ENCODE peak calls at places on chromosomes 3 and 15, in four cellular contexts. D is RWPE2, O is heart right ventricle, W is PC-9. V is an unnamed sample.

GRCh38 chr3:128432301-128432897 is 34.3 kb downstream of the DNAJB8 start:
- DNase-seq in O (no peak), D (no peak), W (peak; percentile 37), V (no peak)

GRCh38 chr3:17039579-17039978 is 154.8 kb downstream of the PLCL2 start:
- DNase-seq in O (no peak), W (peak; percentile 98), D (no peak), V (peak; percentile 98)

GRCh38 chr3:172357850-172358754 is 90.2 kb downstream of the GHSR start:
- DNase-seq in O (no peak), W (peak; percentile 26), D (no peak), V (no peak)

GRCh38 chr3:78937486-78937885 is 830.3 kb downstream of the ROBO1 start:
- DNase-seq in O (no peak), D (no peak), W (no peak), V (no peak)

GRCh38 chr3:122410639-122411038 is 5.2 kb downstream of the WDR5B start:
- DNase-seq in O (no peak), W (no peak), D (no peak), V (peak; percentile 81)

GRCh38 chr3:126485131-126485530 is 9.4 kb upstream of the ZXDC start:
- DNase-seq in O (no peak), W (no peak), D (no peak), V (no peak)

GRCh38 chr3:146536681-146537080 is 7.7 kb downstream of the PLSCR1 start:
- DNase-seq in W (no peak), O (no peak), D (no peak), V (no peak)

GRCh38 chr3:164186095-164186494 is 892.2 kb downstream of the SI start:
- DNase-seq in W (no peak), O (no peak), D (no peak), V (no peak)

GRCh38 chr15:69713726-69714559 is 261.3 kb downstream of the RPLP1 start:
- DNase-seq in D (no peak), O (no peak), W (peak; percentile 86), V (no peak)

GRCh38 chr15:56631765-56632164 is 101.5 kb downstream of the ZNF280D start:
- DNase-seq in O (no peak), D (no peak), W (no peak), V (no peak)

GRCh38 chr15:36595625-36596024 is 16.2 kb downstream of the CDIN1 start:
- DNase-seq in D (no peak), O (no peak), W (no peak), V (no peak)

GRCh38 chr15:27234593-27234992 is 263.6 kb downstream of the GABRG3 start:
- DNase-seq in O (no peak), W (no peak), D (no peak), V (no peak)

GRCh38 chr3:139928708-139929505 is 6.1 kb upstream of the CLSTN2 start:
- DNase-seq in O (no peak), W (no peak), D (no peak), V (peak; percentile 41)

GRCh38 chr3:133693821-133694220 is 32.1 kb upstream of the TOPBP1 start:
- DNase-seq in D (no peak), O (no peak), W (peak; percentile 39), V (no peak)

GRCh38 chr3:57959407-57960173 is 48.6 kb upstream of the FLNB start:
- DNase-seq in O (peak; percentile 50), D (peak; percentile 92), W (peak; percentile 36), V (peak; percentile 87)

GRCh38 chr3:183825380-183826161 is at the start of gene MAP6D1:
- DNase-seq in D (no peak), O (no peak), W (no peak), V (no peak)

GRCh38 chr3:66712210-66712609 is 211.4 kb upstream of the LRIG1 start:
- DNase-seq in D (no peak), O (no peak), W (peak; percentile 79), V (peak; percentile 50)

GRCh38 chr3:144948711-144949110 is 977.1 kb downstream of the DIPK2A start:
- DNase-seq in W (no peak), O (no peak), D (no peak), V (no peak)

GRCh38 chr3:180265551-180265950 is 228.8 kb upstream of the PEX5L start:
- DNase-seq in W (no peak), O (no peak), D (no peak), V (no peak)

GRCh38 chr3:127207727-127208482 is 15.0 kb downstream of the PRR23E start:
- DNase-seq in O (no peak), W (no peak), D (no peak), V (no peak)

GRCh38 chr15:64858136-64858535 is 16.4 kb downstream of the PLEKHO2 start:
- DNase-seq in W (no peak), D (no peak), O (no peak), V (no peak)

GRCh38 chr15:78292219-78292618 is 7.2 kb downstream of the SKIC8 start:
- DNase-seq in D (no peak), O (no peak), W (no peak), V (no peak)

GRCh38 chr3:124532071-124532470 is 198.2 kb upstream of the UMPS start:
- DNase-seq in W (no peak), D (no peak), O (no peak), V (peak; percentile 34)
- TF ChIP-seq CTCF in W (no peak), D (no peak), O (no peak), V (no peak)

GRCh38 chr15:74616020-74616939 is 644 bp downstream of the CLK3 start:
- DNase-seq in O (peak; percentile 87), D (no peak), W (peak; percentile 55), V (no peak)

GRCh38 chr15:74615313-74616019 is at the start of gene CLK3:
- DNase-seq in O (peak; percentile 95), D (peak; percentile 99), W (peak; percentile 84), V (peak; percentile 82)

GRCh38 chr15:74614744-74615312 is 808 bp upstream of the CLK3 start:
- DNase-seq in O (peak; percentile 87), W (no peak), D (no peak), V (peak; percentile 51)

GRCh38 chr15:74618841-74619596 is 3.4 kb downstream of the CLK3 start:
- DNase-seq in O (no peak), D (no peak), W (no peak), V (no peak)

DNA sequence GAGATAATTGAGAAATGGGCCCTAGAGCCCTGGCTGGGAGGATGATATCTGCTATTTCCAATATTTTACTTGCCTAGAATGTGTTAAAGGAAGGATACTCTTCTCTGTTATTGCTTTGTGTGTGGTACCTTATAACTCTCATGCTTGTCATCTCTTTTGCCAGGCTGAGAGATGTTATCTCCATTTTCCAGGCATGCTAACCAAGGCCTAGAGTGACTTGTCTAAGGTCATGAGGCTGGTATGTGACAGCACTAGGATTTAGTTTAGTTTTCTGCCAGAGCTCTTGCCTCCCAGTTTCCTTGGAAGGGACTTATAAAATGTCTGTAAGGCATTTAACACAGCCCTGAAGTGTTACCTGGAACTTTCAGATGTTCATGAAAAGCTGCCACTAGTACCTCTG is 1.4 kb downstream of the CLK3 start:
- DNase-seq in W (no peak), D (no peak), O (no peak), V (no peak)
- H3K27ac ChIP-seq in W (no peak overlapping the region), D (peak overlapping the region; percentile 73), O (peak overlapping the region; percentile 96), V (no peak overlapping the region)

DNA sequence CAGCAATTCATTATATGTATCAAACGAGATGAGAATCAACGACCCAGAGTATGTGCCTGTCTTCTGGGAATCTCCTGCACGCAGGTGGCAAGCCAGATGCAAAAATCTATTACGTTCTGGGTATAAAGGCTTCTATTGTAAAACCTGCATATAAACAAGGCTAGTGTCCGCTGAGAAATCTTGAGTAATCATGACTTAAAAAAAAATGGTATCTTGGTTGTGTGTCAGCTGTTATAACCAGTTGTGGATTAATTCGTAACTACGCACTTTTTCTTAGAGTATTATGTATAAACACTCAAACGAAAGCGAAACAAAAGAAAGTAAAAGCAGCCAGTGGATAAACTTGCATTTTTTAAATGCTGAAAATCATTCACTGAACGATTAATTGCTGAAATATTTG is 509.1 kb downstream of the RSL24D1 start:
- DNase-seq in W (no peak), O (no peak), D (no peak), V (no peak)
- TF ChIP-seq CTCF in W (no peak), O (no peak), D (no peak), V (no peak)

GRCh38 chr15:25176991-25177954 is 222.5 kb downstream of the SNRPN start:
- DNase-seq in D (peak; percentile 65), O (peak; percentile 2), W (no peak), V (no peak)

GRCh38 chr15:25175789-25176615 is 221.2 kb downstream of the SNRPN start:
- DNase-seq in O (peak; percentile 2), W (no peak), D (peak; percentile 47), V (no peak)

GRCh38 chr15:25176616-25176923 is 221.8 kb downstream of the SNRPN start:
- DNase-seq in W (no peak), D (peak; percentile 46), O (no peak), V (no peak)

GRCh38 chr15:25173241-25174028 is 218.6 kb downstream of the SNRPN start:
- DNase-seq in W (no peak), O (peak; percentile 1), D (peak; percentile 45), V (no peak)

DNA sequence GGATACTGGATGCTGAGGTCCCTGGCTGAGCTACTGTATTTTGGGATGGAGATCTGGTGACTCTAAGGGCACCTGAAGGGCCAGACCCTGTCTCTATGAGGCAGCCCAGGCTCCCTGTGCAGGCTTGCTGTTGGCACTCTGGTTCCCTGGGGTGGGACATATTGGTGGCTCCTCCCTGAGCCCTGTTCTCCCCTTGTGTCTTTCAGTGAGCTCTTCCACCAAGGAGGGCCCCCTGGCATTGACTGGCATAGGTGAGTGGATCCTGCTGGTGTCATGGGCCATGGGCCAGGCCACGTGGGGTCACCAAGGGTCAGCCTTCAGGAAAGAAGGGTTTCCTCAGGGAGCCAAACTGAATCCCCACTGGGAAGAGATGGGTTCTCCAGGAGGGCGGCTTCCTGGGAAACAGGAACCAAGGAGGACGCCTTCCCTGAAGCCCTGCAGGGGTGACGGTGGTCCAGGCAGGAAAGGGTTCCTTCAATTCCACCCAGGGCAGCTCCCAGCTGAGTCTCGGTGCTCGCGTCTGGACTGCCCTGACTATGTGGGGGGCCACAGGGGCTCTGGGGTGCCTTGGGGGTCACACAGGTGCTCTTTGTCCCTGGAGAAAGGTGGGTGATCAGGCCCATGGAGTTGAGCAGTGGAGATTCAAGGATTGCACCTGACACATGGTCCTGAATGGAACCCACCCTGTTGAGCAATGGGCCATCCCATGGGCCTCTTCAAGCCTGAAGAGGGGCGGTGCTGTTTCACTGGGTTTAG is 220.4 kb downstream of the SNRPN start:
- DNase-seq in W (no peak), D (peak; percentile 51), O (no peak), V (no peak)
- H3K27ac ChIP-seq in W (no peak overlapping the region), D (no peak overlapping the region), O (no peak overlapping the region), V (no peak overlapping the region)

GRCh38 chr15:100705065-100705464 is 102.7 kb downstream of the ASB7 start:
- DNase-seq in D (no peak), O (no peak), W (no peak), V (no peak)

GRCh38 chr15:100708916-100709315 is 106.5 kb downstream of the ASB7 start:
- DNase-seq in W (no peak), O (no peak), D (no peak), V (no peak)

GRCh38 chr15:100704281-100705055 is 102.1 kb downstream of the ASB7 start:
- DNase-seq in O (no peak), W (peak; percentile 47), D (peak; percentile 79), V (peak; percentile 89)

GRCh38 chr15:100705841-100706240 is 103.5 kb downstream of the ASB7 start:
- DNase-seq in W (no peak), D (peak; percentile 60), O (no peak), V (no peak)

GRCh38 chr15:100707229-100707628 is 104.8 kb downstream of the ASB7 start:
- DNase-seq in O (no peak), D (no peak), W (peak; percentile 94), V (no peak)
- TF ChIP-seq CTCF in O (no peak), D (no peak), W (no peak), V (no peak)